ENCODE peak calls at places on chromosome 20, in five cellular contexts. P is SK-N-SH, V is endothelial cell of umbilical vein, I is A549, Q is K562. N is an unnamed sample.
A peak's percentile ranks its signal among the peaks of the same experiment; 100 is the strongest.

GRCh38 chr20:5535211-5535756 is 214.9 kb upstream of the SHLD1 start:
- DNase-seq in P (no peak), V (no peak), I (no peak), Q (peak; percentile 66), N (peak; percentile 94)

GRCh38 chr20:47188540-47188939 is 168.0 kb downstream of the ZMYND8 start:
- DNase-seq in P (no peak), V (no peak), I (no peak), Q (no peak), N (no peak)

GRCh38 chr20:22691369-22692118 is 107.2 kb upstream of the FOXA2 start:
- DNase-seq in P (peak; percentile 72), V (peak; percentile 82), I (peak; percentile 89), Q (peak; percentile 73), N (peak; percentile 81)

GRCh38 chr20:17898548-17898994 is 70.0 kb downstream of the SNX5 start:
- DNase-seq in P (peak; percentile 69), V (peak; percentile 70), I (peak; percentile 88), Q (peak; percentile 62), N (peak; percentile 67)

GRCh38 chr20:22905667-22906066 is 129.4 kb upstream of the SSTR4 start:
- DNase-seq in P (no peak), V (no peak), I (no peak), Q (no peak), N (no peak)

GRCh38 chr20:51631011-51631950 is 88.8 kb upstream of the NFATC2 start:
- DNase-seq in P (peak; percentile 44), V (peak; percentile 100), I (peak; percentile 93), Q (peak; percentile 30), N (peak; percentile 95)

GRCh38 chr20:57593134-57593886 is 26.9 kb downstream of the ZBP1 start:
- DNase-seq in P (no peak), V (no peak), I (no peak), Q (peak; percentile 58), N (no peak)

GRCh38 chr20:44081476-44081875 is 105.5 kb downstream of the JPH2 start:
- DNase-seq in P (no peak), V (peak; percentile 17), I (no peak), Q (no peak), N (no peak)

GRCh38 chr20:19897891-19898290 is 119.3 kb upstream of the NAA20 start:
- DNase-seq in P (no peak), V (no peak), I (no peak), Q (no peak), N (no peak)

GRCh38 chr20:10271470-10272219 is 53.0 kb downstream of the SNAP25 start:
- DNase-seq in P (no peak), V (no peak), I (no peak), Q (no peak), N (no peak)

GRCh38 chr20:1266167-1266973 is at the start of gene SNPH:
- DNase-seq in P (peak; percentile 85), V (peak; percentile 78), I (peak; percentile 77), Q (peak; percentile 82), N (peak; percentile 77)

GRCh38 chr20:60589624-60590023 is 631.4 kb downstream of the CDH26 start:
- DNase-seq in P (no peak), V (no peak), I (no peak), Q (peak; percentile 37), N (peak; percentile 61)

GRCh38 chr20:11608736-11609135 is 309.0 kb upstream of the BTBD3 start:
- DNase-seq in P (no peak), V (no peak), I (no peak), Q (no peak), N (no peak)

GRCh38 chr20:884983-885952 is 30.9 kb downstream of the ANGPT4 start:
- DNase-seq in P (no peak), V (peak; percentile 19), I (no peak), Q (peak; percentile 16), N (peak; percentile 51)

GRCh38 chr20:52975024-52975732 is 3.0 kb downstream of the TSHZ2 start:
- DNase-seq in P (peak; percentile 37), V (no peak), I (no peak), Q (no peak), N (no peak)

GRCh38 chr20:52971498-52972189 is 514 bp upstream of the TSHZ2 start:
- DNase-seq in P (no peak), V (no peak), I (no peak), Q (no peak), N (no peak)

GRCh38 chr20:52972965-52973819 is 1.0 kb downstream of the TSHZ2 start:
- DNase-seq in P (peak; percentile 78), V (no peak), I (no peak), Q (no peak), N (no peak)

GRCh38 chr20:52974155-52974554 is 2.0 kb downstream of the TSHZ2 start:
- DNase-seq in P (peak; percentile 42), V (no peak), I (no peak), Q (no peak), N (no peak)

GRCh38 chr20:52972190-52972937 is at the start of gene TSHZ2:
- DNase-seq in P (peak; percentile 82), V (no peak), I (no peak), Q (no peak), N (no peak)
- TF ChIP-seq MAX in P (no peak), V (no peak), I (no peak), Q (no peak), N (no peak)

GRCh38 chr20:3784226-3784853 is 2.2 kb downstream of the CENPB start:
- DNase-seq in P (no peak), V (no peak), I (no peak), Q (no peak), N (no peak)
- TF ChIP-seq MAX in P (no peak), V (no peak), I (no peak), Q (peak; percentile 11), N (no peak)

DNA sequence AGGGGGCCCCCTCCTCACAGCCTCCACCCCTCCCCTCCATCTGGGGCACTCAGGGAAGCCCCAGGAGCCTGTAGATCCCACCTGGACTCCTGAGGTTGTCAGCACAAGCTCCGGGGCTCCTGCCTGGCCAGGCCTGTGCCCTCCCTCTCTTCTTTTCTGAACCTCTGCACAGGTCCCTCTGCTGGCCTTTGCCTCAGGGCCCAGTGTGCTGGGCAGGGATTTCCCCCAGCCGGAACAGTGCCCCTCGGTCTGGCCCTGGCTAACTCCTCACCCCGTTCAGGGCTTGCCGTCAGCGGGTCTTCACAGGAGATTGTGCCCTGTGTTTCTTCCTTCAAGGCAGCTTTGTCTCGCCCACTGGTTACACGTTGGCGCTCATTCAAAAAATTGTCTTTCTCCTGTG is 64.9 kb downstream of the SYNDIG1 start:
- DNase-seq in P (no peak), V (no peak), I (no peak), Q (no peak), N (no peak)
- TF ChIP-seq MAX in P (no peak), V (no peak), I (no peak), Q (no peak), N (no peak)

DNA sequence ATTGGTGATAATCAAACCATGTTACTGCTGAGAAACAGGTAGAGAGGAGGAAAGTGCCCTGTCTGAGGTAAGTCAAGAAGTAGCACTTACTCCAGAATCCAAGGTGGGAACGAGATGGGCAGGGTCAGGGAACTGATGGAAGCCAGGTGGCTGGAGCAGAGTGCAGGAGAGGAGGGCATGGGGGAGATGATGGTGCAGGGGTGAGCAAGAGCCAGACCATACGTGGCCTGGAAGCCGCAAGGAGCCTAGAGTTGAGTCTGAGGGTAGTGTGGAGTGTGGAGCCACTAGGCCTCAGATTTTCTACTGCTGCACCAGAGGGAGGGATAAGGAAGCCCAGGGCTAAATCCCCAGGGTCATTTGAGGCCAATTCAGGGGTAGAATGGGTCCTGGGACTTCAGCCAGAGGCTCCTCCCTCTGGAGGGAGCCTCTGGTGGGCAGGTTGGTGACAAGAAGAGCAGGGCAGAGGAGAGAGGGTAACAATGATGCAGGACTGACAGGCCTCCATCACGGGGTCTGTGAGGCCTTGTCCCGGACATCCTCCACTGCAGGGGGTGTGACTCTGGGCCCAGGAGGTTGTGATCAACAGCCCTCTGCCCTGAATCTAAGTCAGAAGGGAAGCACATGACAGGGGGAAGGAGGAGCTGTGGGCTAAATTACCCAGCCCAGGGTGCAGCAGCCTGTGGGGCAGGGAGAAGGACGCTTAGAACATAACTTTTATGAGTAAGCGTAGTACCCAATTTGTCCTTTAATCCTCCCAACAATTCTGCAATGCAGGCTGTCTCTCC is 28.7 kb downstream of the COX4I2 start:
- DNase-seq in P (no peak), V (no peak), I (no peak), Q (peak; percentile 50), N (peak; percentile 96)
- TF ChIP-seq MAX in P (no peak), V (no peak), I (no peak), Q (no peak), N (peak; percentile 75)

DNA sequence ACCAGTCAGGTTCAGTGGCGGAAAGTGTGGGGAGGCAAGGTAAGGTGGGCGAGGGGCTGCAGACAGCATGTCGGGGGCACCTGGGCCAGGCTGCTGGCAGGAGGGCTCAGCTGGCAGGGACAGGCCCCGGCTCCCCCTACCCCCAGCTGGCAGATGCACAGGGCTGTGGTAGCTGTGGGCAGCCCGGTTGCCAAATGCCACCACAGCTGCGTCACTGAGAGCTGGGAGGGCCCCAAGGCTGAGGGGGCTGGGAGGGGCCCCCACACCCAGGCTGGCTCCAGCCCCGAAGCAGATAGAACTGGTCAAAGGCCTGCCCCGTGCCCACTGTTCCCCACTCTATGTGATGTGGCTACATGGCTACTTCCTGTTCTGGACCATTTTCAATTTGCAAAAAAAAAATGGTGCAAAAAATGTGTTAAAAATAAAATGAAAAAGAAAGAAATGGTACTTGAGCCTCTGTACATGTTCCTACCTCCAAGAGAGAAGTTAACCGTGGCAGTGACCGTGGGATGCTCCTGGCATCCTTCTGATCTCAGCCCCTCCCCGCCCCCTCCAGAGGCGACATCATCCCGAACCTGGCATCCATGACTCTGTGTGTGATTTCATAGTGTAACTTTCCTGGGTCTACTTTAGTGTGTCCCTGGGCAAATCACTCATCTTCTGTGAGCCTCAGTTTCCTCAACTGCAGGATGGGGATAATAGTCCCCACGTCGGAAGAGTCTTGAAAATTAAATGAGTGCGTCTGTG is 64.4 kb downstream of the UBE2V1 start:
- DNase-seq in P (no peak), V (no peak), I (no peak), Q (no peak), N (peak; percentile 56)
- TF ChIP-seq MAX in P (no peak), V (no peak), I (no peak), Q (no peak), N (no peak)

DNA sequence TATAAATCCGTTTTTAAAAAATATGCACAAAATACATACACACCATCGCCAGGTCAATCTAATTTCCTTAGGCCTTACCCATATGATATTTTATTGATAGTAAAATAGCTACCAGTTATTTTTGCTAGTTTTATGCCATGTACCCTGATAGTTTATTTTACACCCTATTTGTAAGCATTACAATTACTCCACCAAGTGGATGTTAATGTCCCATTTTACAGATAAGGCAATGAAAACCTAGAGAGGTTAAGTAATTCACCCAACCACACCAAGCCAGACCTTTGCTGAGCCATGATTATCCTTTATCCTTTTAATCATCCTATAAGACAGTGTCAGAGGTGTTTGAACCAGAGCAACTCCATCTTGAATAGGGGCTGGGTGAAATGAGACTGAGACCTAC is 86.8 kb downstream of the CBLN4 start:
- DNase-seq in P (no peak), V (no peak), I (no peak), Q (no peak), N (no peak)
- TF ChIP-seq MAX in P (no peak), V (no peak), I (no peak), Q (no peak), N (no peak)

N was measured in NB4.